ENCODE peak calls at places on chromosomes 7 and 10, in eight cellular contexts. N is stimulated activated CD4-positive, alpha-beta T cell treated with anti-CD3 and anti-CD28 coated beads, TNF-alpha, amount 100 ng/mL, for 1 hour; P is NCI-H1048; J is lower lobe of right lung; U is hypothalamus; V is A172; B is WTC11; W is anterior cingulate cortex. T is an unnamed sample.

GRCh38 chr10:19063991-19064390 is 15.4 kb downstream of the MALRD1 start:
- DNase-seq in W (no peak), N (no peak), J (no peak), P (no peak), V (no peak), B (no peak), U (no peak), T (no peak)

GRCh38 chr10:112911196-112911595 is 38.9 kb upstream of the TCF7L2 start:
- DNase-seq in J (no peak), W (no peak), B (no peak), P (no peak), U (no peak), N (no peak), V (no peak), T (no peak)

GRCh38 chr7:156818133-156818532 is 74.8 kb downstream of the LMBR1 start:
- DNase-seq in J (no peak), W (no peak), B (no peak), U (no peak), P (no peak), N (no peak), V (no peak), T (no peak)

GRCh38 chr10:35368485-35369048 is 32.3 kb downstream of the CCNY start:
- DNase-seq in B (no peak), N (no peak), W (no peak), V (no peak), U (no peak), J (no peak), P (no peak), T (no peak)

GRCh38 chr7:29564455-29565185 is 985 bp downstream of the PRR15 start:
- DNase-seq in P (no peak), J (peak; percentile 76), B (peak; percentile 53), W (peak; percentile 38), V (peak; percentile 52), N (no peak), U (no peak), T (peak; percentile 54)

GRCh38 chr7:97017197-97018125 is 7.2 kb downstream of the DLX5 start:
- DNase-seq in W (no peak), N (no peak), P (no peak), V (no peak), J (no peak), B (no peak), U (no peak), T (no peak)

GRCh38 chr7:25358831-25359350 is 130.6 kb upstream of the NPVF start:
- DNase-seq in N (no peak), U (no peak), J (no peak), V (no peak), W (no peak), P (no peak), B (no peak), T (no peak)

GRCh38 chr7:140041626-140042385 is 20.9 kb downstream of the PARP12 start:
- DNase-seq in B (no peak), V (no peak), J (no peak), N (no peak), W (no peak), U (no peak), P (no peak), T (no peak)

GRCh38 chr7:115805458-115805857 is 225.1 kb downstream of the TFEC start:
- DNase-seq in P (no peak), N (no peak), U (no peak), W (no peak), J (no peak), B (no peak), V (no peak), T (no peak)

GRCh38 chr10:49837685-49838084 is 75.6 kb upstream of the OGDHL start:
- DNase-seq in J (no peak), W (no peak), P (no peak), N (no peak), V (no peak), U (no peak), B (no peak), T (no peak)

GRCh38 chr10:6141296-6142151 is 52.7 kb downstream of the RBM17 start:
- DNase-seq in W (no peak), U (no peak), N (no peak), J (no peak), B (no peak), P (no peak), V (peak; percentile 79), T (no peak)

GRCh38 chr10:6064119-6064518 is 2.0 kb upstream of the IL2RA start:
- DNase-seq in W (no peak), V (no peak), U (no peak), N (no peak), J (no peak), B (no peak), P (no peak), T (no peak)

GRCh38 chr7:70371652-70372051 is 760.3 kb upstream of the GALNT17 start:
- DNase-seq in B (no peak), U (no peak), J (no peak), V (no peak), W (no peak), N (no peak), P (no peak), T (no peak)

GRCh38 chr10:97020452-97021400 is 165.0 kb downstream of the SLIT1 start:
- DNase-seq in W (peak; percentile 26), N (no peak), P (no peak), B (no peak), V (no peak), J (no peak), U (no peak), T (peak; percentile 67)

GRCh38 chr10:88082806-88083596 is 219.6 kb downstream of the PTEN start:
- DNase-seq in B (no peak), U (no peak), W (no peak), V (no peak), N (no peak), J (no peak), P (no peak), T (no peak)

GRCh38 chr10:119090968-119091367 is 10.4 kb upstream of the EIF3A start:
- DNase-seq in J (no peak), U (no peak), W (no peak), V (peak; percentile 95), N (no peak), P (no peak), B (no peak), T (no peak)

GRCh38 chr7:31094271-31094670 is 42.2 kb downstream of the ADCYAP1R1 start:
- DNase-seq in V (no peak), P (no peak), N (no peak), W (no peak), J (no peak), B (no peak), U (no peak), T (no peak)

GRCh38 chr10:33005322-33006282 is 47.6 kb upstream of the ITGB1 start:
- DNase-seq in B (peak; percentile 77), P (no peak), J (peak; percentile 88), U (no peak), W (no peak), V (peak; percentile 96), N (no peak), T (peak; percentile 86)

GRCh38 chr7:80859272-80859970 is 59.4 kb downstream of the SEMA3C start:
- DNase-seq in W (no peak), J (peak; percentile 26), B (no peak), N (no peak), V (no peak), U (no peak), P (no peak), T (peak; percentile 44)

GRCh38 chr7:135349746-135350145 is 116.1 kb downstream of the STRA8 start:
- DNase-seq in P (no peak), U (no peak), W (no peak), N (no peak), B (no peak), J (no peak), V (no peak), T (no peak)

GRCh38 chr7:17158261-17158660 is 140.2 kb upstream of the AHR start:
- DNase-seq in B (no peak), W (no peak), N (no peak), P (no peak), J (no peak), U (no peak), V (no peak), T (no peak)

GRCh38 chr10:29039659-29040309 is 249.1 kb upstream of the LYZL1 start:
- DNase-seq in V (peak; percentile 79), N (no peak), P (no peak), W (no peak), J (no peak), B (no peak), U (no peak), T (no peak)

GRCh38 chr7:114354306-114354705 is 60.3 kb upstream of the FOXP2 start:
- DNase-seq in N (no peak), U (no peak), B (no peak), J (no peak), V (no peak), W (no peak), P (no peak), T (no peak)

GRCh38 chr7:63117-63480 is 129.3 kb upstream of the FAM20C start:
- DNase-seq in P (no peak), B (no peak), N (no peak), U (no peak), J (peak; percentile 33), V (no peak), W (no peak), T (peak; percentile 30)

GRCh38 chr7:70434376-70434775 is 697.6 kb upstream of the GALNT17 start:
- DNase-seq in V (no peak), J (no peak), W (no peak), B (no peak), U (no peak), P (no peak), N (no peak), T (no peak)

GRCh38 chr10:103197177-103197576 is 4.1 kb upstream of the NT5C2 start:
- DNase-seq in V (peak; percentile 93), P (no peak), B (no peak), N (no peak), U (no peak), W (no peak), J (peak; percentile 59), T (peak; percentile 70)

GRCh38 chr10:71284544-71285179 is 34.4 kb upstream of the SLC29A3 start:
- DNase-seq in N (no peak), J (no peak), P (no peak), U (no peak), B (no peak), W (no peak), V (no peak), T (no peak)

T was measured in Right ventricle myocardium superior.